ENCODE peak calls at places on chromosomes 6 and 20, in seven cellular contexts. M is neural progenitor cell, U is mammary epithelial cell, Z is A673, O is left lung, T is GM23338, E is HFF-Myc. H is an unnamed sample.

GRCh38 chr6:25427549-25427948 is 148.4 kb downstream of the CARMIL1 start:
- DNase-seq in T (no peak), O (no peak), M (no peak), E (no peak), U (no peak), Z (no peak), H (no peak)

GRCh38 chr20:38427655-38428023 is 7.5 kb downstream of the SNHG17 start:
- DNase-seq in Z (no peak), E (no peak), O (no peak), U (no peak), T (no peak), M (no peak), H (no peak)

GRCh38 chr6:903746-904145 is 210.8 kb upstream of the EXOC2 start:
- DNase-seq in O (no peak), M (no peak), T (no peak), U (no peak), Z (no peak), E (no peak), H (no peak)

GRCh38 chr6:1574895-1575212 is 34.9 kb upstream of the FOXC1 start:
- DNase-seq in U (no peak), E (no peak), M (no peak), T (peak), Z (no peak), O (no peak), H (no peak)

GRCh38 chr6:129730477-129731165 is 20.6 kb upstream of the ARHGAP18 start:
- DNase-seq in U (no peak), O (no peak), M (peak), E (no peak), T (peak), Z (peak), H (no peak)

GRCh38 chr6:8066108-8066507 is 1.9 kb upstream of the BLOC1S5 start:
- DNase-seq in E (no peak), U (no peak), O (no peak), T (peak), M (no peak), Z (peak), H (no peak)

GRCh38 chr6:36323062-36323461 is 13.6 kb downstream of the BNIP5 start:
- DNase-seq in O (no peak), E (no peak), M (peak), T (peak), Z (no peak), U (no peak), H (peak)

GRCh38 chr6:39416728-39417127 is 94.2 kb upstream of the KCNK16 start:
- DNase-seq in M (no peak), O (no peak), U (peak), T (no peak), E (peak), Z (peak), H (no peak)

GRCh38 chr20:37267684-37268313 is 6.2 kb upstream of the GHRH start:
- DNase-seq in O (no peak), E (no peak), Z (no peak), M (peak), U (no peak), T (peak), H (no peak)

GRCh38 chr20:58842276-58842675 is 8.4 kb downstream of the GNAS-AS1 start:
- DNase-seq in Z (no peak), T (peak), O (no peak), M (no peak), U (no peak), E (no peak), H (no peak)

GRCh38 chr6:78347191-78347916 is 520.0 kb upstream of the IRAK1BP1 start:
- DNase-seq in E (no peak), T (no peak), Z (no peak), O (no peak), M (no peak), U (no peak), H (no peak)

GRCh38 chr6:104969108-104969507 is 12.2 kb downstream of the LIN28B start:
- DNase-seq in M (peak), Z (no peak), O (no peak), T (peak), E (no peak), U (no peak), H (no peak)

GRCh38 chr6:11276911-11277274 is 44.4 kb upstream of the NEDD9 start:
- DNase-seq in E (peak), O (no peak), T (no peak), M (no peak), U (no peak), Z (no peak), H (no peak)

GRCh38 chr6:2119275-2119674 is 126.1 kb downstream of the GMDS start:
- DNase-seq in E (no peak), T (no peak), U (no peak), M (no peak), O (no peak), Z (no peak), H (no peak)

GRCh38 chr6:30557683-30557981 is 537 bp downstream of the PRR3 start:
- DNase-seq in M (no peak), E (no peak), U (no peak), Z (no peak), T (no peak), O (no peak), H (no peak)

GRCh38 chr6:163415176-163415619 is 680 bp downstream of the QKI start:
- DNase-seq in O (no peak), Z (peak), E (no peak), M (no peak), U (no peak), T (peak), H (no peak)

GRCh38 chr6:90663106-90663505 is 76.2 kb upstream of the MAP3K7 start:
- DNase-seq in M (no peak), Z (no peak), U (no peak), E (no peak), T (no peak), O (no peak), H (no peak)

GRCh38 chr6:52503853-52504777 is 72.7 kb downstream of the TRAM2 start:
- DNase-seq in O (peak), M (no peak), T (no peak), Z (no peak), E (no peak), U (peak), H (no peak)

GRCh38 chr6:20876016-20876415 is 341.8 kb downstream of the CDKAL1 start:
- DNase-seq in O (no peak), M (peak), Z (peak), E (peak), U (peak), T (no peak), H (no peak)

DNA sequence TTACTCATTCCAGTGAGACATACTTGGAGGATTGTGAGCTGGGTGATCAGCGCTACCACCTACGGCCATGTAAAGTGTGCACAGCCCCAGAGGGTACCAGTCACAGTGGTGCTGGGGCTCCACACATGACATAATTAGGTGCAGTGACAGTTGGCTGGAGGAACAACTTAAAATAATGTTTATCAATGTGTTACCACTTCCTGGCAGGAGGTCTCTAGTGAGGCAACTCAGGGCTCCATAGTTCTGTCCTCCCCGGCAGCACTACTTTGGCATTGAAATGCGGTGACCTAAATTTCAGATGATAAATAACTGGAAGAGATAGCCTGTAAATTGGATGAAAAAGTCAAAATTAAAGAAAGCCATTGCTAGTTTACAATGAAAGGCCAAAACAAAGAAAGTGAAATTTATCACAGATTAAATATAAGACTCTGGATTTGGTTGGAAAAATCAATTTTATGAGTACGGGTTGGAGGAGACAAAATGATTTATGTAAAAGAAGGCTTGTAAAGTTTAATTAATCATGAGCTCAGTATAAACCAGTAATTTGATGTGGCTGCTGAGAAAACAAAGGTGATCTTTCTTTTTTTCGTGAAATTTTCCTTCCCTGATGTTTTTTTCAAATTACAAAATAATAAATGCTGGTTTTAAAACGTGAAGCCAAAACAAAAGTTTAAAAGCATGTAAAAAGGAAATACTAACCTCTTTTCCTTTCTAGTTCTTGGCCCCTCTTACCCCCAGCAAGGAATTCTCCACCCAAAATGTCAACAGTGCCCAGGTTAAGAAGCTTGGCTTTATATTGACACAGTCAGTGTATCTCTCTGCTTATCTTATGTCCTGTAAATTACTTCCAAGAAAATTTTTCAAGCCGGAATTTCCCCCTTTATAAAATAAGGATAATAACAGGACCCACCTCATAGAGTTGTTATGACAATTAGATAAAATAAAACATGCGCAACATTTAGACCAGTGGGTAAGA is 126.7 kb upstream of the NOX3 start:
- DNase-seq in T (no peak), Z (no peak), U (no peak), O (no peak), E (no peak), M (no peak), H (no peak)
- TF ChIP-seq CTCF in T (no peak), Z (no peak), U (no peak), O (no peak), E (no peak), M (no peak), H (no peak)

GRCh38 chr20:46088409-46089075 is 1.2 kb downstream of the NCOA5 start:
- DNase-seq in T (peak), U (peak), E (no peak), M (peak), Z (peak), O (no peak), H (no peak)
- TF ChIP-seq CTCF in T (no peak), U (no peak), E (no peak), M (peak), Z (no peak), O (no peak), H (no peak)

DNA sequence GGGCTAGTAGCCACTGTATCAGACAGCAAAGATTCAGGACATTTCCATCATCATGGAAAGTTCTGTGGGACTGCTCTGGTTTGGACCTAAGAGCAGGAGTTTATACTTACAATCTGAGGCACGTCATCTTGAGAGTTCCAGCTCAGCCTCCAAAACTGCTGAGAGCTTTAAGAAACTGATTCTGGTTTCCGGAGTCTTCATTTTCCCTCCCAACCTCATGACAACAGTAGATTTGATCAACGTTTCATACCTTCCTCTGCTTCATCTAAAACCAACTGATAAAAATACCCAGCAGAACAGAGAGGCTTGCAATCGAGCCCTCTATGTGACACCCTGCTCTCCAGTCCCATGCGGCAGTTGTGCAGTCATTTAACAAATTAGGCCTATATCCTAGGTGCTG is 64.3 kb upstream of the EPB41L1 start:
- DNase-seq in U (no peak), Z (no peak), E (no peak), M (no peak), T (no peak), O (no peak), H (no peak)
- TF ChIP-seq CTCF in U (no peak), Z (no peak), E (no peak), M (no peak), T (no peak), O (no peak), H (no peak)

GRCh38 chr6:28585335-28585734 is 59.7 kb downstream of the GPX5 start:
- DNase-seq in M (no peak), E (no peak), U (peak), T (no peak), Z (no peak), O (no peak), H (no peak)
- TF ChIP-seq CTCF in M (no peak), E (no peak), U (peak), T (no peak), Z (no peak), O (no peak), H (no peak)

DNA sequence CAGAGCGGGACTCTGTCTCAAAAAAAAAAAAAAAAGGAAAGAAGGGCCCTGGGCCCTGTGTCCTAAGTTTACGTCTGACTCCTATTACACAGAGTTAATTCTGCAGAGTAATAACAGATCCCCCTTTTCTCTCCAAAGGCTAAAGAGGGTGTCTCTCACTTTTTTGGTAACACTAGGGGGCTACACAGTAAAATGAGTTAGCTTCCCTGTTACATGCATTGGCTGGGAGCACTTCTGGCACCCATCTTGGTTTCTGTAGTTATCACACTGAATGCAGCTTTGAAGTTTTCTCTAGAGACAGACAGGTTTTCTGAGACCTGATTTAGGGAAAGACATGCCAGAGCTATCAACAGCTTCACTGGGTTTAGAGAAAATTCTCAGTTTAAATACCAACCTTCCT is 29.2 kb downstream of the RNF8 start:
- DNase-seq in E (no peak), M (no peak), O (no peak), Z (peak), T (peak), U (no peak), H (no peak)
- TF ChIP-seq CTCF in E (no peak), M (peak), O (no peak), Z (no peak), T (no peak), U (no peak), H (no peak)

GRCh38 chr6:98539669-98540207 is 294.6 kb upstream of the POU3F2 start:
- DNase-seq in M (no peak), E (no peak), U (no peak), T (peak), O (no peak), Z (no peak), H (no peak)
- TF ChIP-seq CTCF in M (peak), E (no peak), U (no peak), T (peak), O (no peak), Z (no peak), H (no peak)

GRCh38 chr6:158869604-158870417 is 50.6 kb upstream of the EZR start:
- DNase-seq in E (peak), O (peak), T (peak), Z (peak), U (peak), M (peak), H (peak)
- TF ChIP-seq CTCF in E (peak), O (no peak), T (no peak), Z (no peak), U (peak), M (no peak), H (no peak)

GRCh38 chr20:24894967-24895366 is 54.1 kb upstream of the CST7 start:
- DNase-seq in T (no peak), O (no peak), E (no peak), Z (no peak), M (no peak), U (no peak), H (no peak)

GRCh38 chr20:24895898-24896658 is 53.0 kb upstream of the CST7 start:
- DNase-seq in U (no peak), Z (no peak), E (no peak), M (no peak), O (no peak), T (no peak), H (no peak)

GRCh38 chr20:24897974-24898373 is 51.1 kb upstream of the CST7 start:
- DNase-seq in M (no peak), Z (no peak), E (no peak), O (no peak), T (no peak), U (no peak), H (no peak)

GRCh38 chr20:24899153-24899552 is 49.9 kb upstream of the CST7 start:
- DNase-seq in U (no peak), T (no peak), M (no peak), E (no peak), O (no peak), Z (no peak), H (no peak)

GRCh38 chr20:24896984-24897383 is 52.1 kb upstream of the CST7 start:
- DNase-seq in E (no peak), T (no peak), Z (no peak), U (no peak), M (no peak), O (no peak), H (no peak)
- TF ChIP-seq CTCF in E (no peak), T (no peak), Z (no peak), U (no peak), M (no peak), O (no peak), H (no peak)

DNA sequence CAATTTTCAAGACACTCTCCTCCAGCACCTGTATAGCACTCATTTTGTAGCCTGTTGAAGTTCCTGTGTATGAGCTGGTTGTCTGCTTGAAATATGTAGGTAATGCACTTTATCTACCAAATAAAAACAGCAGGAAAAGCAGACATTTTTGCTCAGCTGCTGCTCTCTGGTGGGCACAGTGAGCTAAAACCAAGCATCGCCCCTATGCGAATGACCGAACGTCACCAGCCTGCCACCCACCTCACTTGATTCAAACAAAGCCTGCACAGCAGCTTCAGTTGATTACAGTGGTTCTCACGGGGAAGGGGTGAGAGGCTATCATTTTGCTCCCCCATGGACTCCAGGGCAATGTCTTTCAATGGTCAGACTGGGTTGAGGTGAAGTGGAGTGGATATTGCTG is 185.7 kb downstream of the SASH1 start:
- DNase-seq in E (no peak), O (no peak), T (peak), M (peak), U (no peak), Z (peak), H (no peak)
- TF ChIP-seq CTCF in E (peak), O (no peak), T (peak), M (peak), U (no peak), Z (peak), H (no peak)

GRCh38 chr20:33526769-33527168 is 36.9 kb downstream of the CBFA2T2 start:
- DNase-seq in M (no peak), E (no peak), U (no peak), Z (no peak), O (no peak), T (no peak), H (no peak)
- TF ChIP-seq CTCF in M (no peak), E (no peak), U (no peak), Z (no peak), O (no peak), T (no peak), H (no peak)